ENCODE peak calls at places on chromosome 5, in seven cellular contexts. One of them, this sample, is unnamed.

GRCh38 chr5:81052325-81052724 is 92.2 kb downstream of the RASGRF2 start:
- DNase-seq in astrocyte: no peak
- DNase-seq in mammary epithelial cell: no peak
- DNase-seq in PC-3: no peak
- DNase-seq in PC-9: no peak
- DNase-seq in GM23248: no peak
- DNase-seq in fibroblast of lung: no peak
- DNase-seq in this sample: no peak

GRCh38 chr5:108315829-108316228 is 66.1 kb downstream of the FBXL17 start:
- DNase-seq in PC-9: no peak
- DNase-seq in astrocyte: peak
- DNase-seq in fibroblast of lung: no peak
- DNase-seq in PC-3: peak
- DNase-seq in GM23248: peak
- DNase-seq in mammary epithelial cell: peak
- DNase-seq in this sample: no peak

GRCh38 chr5:14451866-14452265 is 129.7 kb upstream of the OTULINL start:
- DNase-seq in PC-3: no peak
- DNase-seq in mammary epithelial cell: no peak
- DNase-seq in astrocyte: no peak
- DNase-seq in GM23248: peak
- DNase-seq in PC-9: no peak
- DNase-seq in fibroblast of lung: no peak
- DNase-seq in this sample: no peak

GRCh38 chr5:122287101-122287500 is 24.9 kb upstream of the SNCAIP start:
- DNase-seq in mammary epithelial cell: no peak
- DNase-seq in PC-9: no peak
- DNase-seq in GM23248: no peak
- DNase-seq in astrocyte: peak
- DNase-seq in PC-3: no peak
- DNase-seq in fibroblast of lung: no peak
- DNase-seq in this sample: no peak

GRCh38 chr5:116329503-116329902 is 244.7 kb downstream of the COMMD10 start:
- DNase-seq in GM23248: no peak
- DNase-seq in fibroblast of lung: no peak
- DNase-seq in mammary epithelial cell: no peak
- DNase-seq in PC-3: no peak
- DNase-seq in PC-9: no peak
- DNase-seq in astrocyte: no peak
- DNase-seq in this sample: no peak

GRCh38 chr5:2227433-2227832 is 344.7 kb upstream of the IRX4 start:
- DNase-seq in astrocyte: no peak
- DNase-seq in GM23248: no peak
- DNase-seq in PC-3: no peak
- DNase-seq in fibroblast of lung: no peak
- DNase-seq in PC-9: no peak
- DNase-seq in mammary epithelial cell: no peak
- DNase-seq in this sample: no peak

GRCh38 chr5:89595065-89595464 is 712.1 kb upstream of the MEF2C start:
- DNase-seq in fibroblast of lung: no peak
- DNase-seq in PC-9: no peak
- DNase-seq in PC-3: no peak
- DNase-seq in GM23248: peak
- DNase-seq in astrocyte: peak
- DNase-seq in mammary epithelial cell: no peak
- DNase-seq in this sample: no peak

GRCh38 chr5:126846344-126846743 is 69.4 kb downstream of the LMNB1 start:
- DNase-seq in PC-3: no peak
- DNase-seq in mammary epithelial cell: no peak
- DNase-seq in GM23248: peak
- DNase-seq in astrocyte: no peak
- DNase-seq in PC-9: no peak
- DNase-seq in fibroblast of lung: peak
- DNase-seq in this sample: no peak

GRCh38 chr5:138953370-138954256 is 78.5 kb upstream of the LRRTM2 start:
- DNase-seq in GM23248: peak
- DNase-seq in fibroblast of lung: peak
- DNase-seq in PC-3: no peak
- DNase-seq in PC-9: no peak
- DNase-seq in mammary epithelial cell: no peak
- DNase-seq in astrocyte: peak
- DNase-seq in this sample: peak

GRCh38 chr5:108623826-108624225 is 123.9 kb upstream of the FER start:
- DNase-seq in fibroblast of lung: no peak
- DNase-seq in mammary epithelial cell: no peak
- DNase-seq in PC-3: no peak
- DNase-seq in GM23248: no peak
- DNase-seq in PC-9: no peak
- DNase-seq in astrocyte: no peak
- DNase-seq in this sample: no peak

GRCh38 chr5:150184990-150185952 is 4.6 kb upstream of the SLC6A7 start:
- DNase-seq in PC-3: no peak
- DNase-seq in astrocyte: no peak
- DNase-seq in PC-9: no peak
- DNase-seq in fibroblast of lung: no peak
- DNase-seq in mammary epithelial cell: no peak
- DNase-seq in GM23248: no peak
- DNase-seq in this sample: peak

DNA sequence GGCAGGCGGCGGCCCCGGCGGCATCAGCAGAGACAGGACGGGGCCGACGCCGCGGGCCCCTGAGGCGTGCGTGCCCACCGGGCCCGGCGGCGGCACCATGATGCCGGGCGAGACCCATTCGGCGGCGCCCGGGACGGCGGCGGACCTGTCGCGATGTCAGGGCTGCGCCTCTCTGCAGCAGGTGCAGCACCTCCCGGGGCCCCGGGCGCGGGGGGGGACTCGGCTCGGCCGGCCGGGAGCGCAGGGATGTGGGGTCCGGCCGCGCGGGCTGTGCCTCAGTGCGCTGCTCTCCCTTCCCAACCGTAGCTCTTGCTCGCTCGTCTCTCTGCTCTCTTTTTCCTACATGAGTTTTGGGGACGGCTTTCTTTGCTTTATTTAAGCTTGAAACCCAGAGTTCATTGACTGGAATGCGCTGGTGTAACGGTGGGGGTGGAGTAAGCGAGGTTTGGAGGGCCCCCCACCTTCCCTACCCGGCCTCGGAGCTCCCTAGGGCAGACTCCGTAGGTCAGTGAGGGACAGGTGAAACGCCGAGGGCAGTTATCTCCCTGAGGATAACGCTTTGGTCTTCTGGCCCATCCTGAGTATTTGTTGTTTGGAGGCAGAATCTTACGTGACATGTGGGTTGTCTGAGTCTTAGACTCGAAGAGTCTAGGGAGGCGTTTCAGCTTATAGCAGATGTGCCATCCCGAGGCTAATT is 490 bp downstream of the ICE1 start:
- DNase-seq in mammary epithelial cell: peak
- DNase-seq in PC-3: no peak
- DNase-seq in GM23248: peak
- DNase-seq in PC-9: no peak
- DNase-seq in fibroblast of lung: no peak
- DNase-seq in astrocyte: no peak
- DNase-seq in this sample: peak
- H3K27ac ChIP-seq in mammary epithelial cell: peak
- H3K27ac ChIP-seq in PC-3: peak
- H3K27ac ChIP-seq in GM23248: peak
- H3K27ac ChIP-seq in PC-9: peak
- H3K27ac ChIP-seq in fibroblast of lung: peak
- H3K27ac ChIP-seq in astrocyte: peak
- H3K27ac ChIP-seq in this sample: peak

GRCh38 chr5:148834689-148835088 is 8.3 kb downstream of the ADRB2 start:
- DNase-seq in astrocyte: no peak
- DNase-seq in mammary epithelial cell: no peak
- DNase-seq in GM23248: no peak
- DNase-seq in PC-9: no peak
- DNase-seq in PC-3: no peak
- DNase-seq in fibroblast of lung: no peak
- DNase-seq in this sample: no peak

GRCh38 chr5:148838357-148838756 is 11.9 kb downstream of the ADRB2 start:
- DNase-seq in astrocyte: no peak
- DNase-seq in PC-9: no peak
- DNase-seq in PC-3: no peak
- DNase-seq in fibroblast of lung: no peak
- DNase-seq in GM23248: no peak
- DNase-seq in mammary epithelial cell: no peak
- DNase-seq in this sample: no peak

GRCh38 chr5:148836272-148837250 is 10.2 kb downstream of the ADRB2 start:
- DNase-seq in mammary epithelial cell: no peak
- DNase-seq in PC-3: peak
- DNase-seq in fibroblast of lung: no peak
- DNase-seq in GM23248: no peak
- DNase-seq in astrocyte: no peak
- DNase-seq in PC-9: no peak
- DNase-seq in this sample: no peak

GRCh38 chr5:148839960-148840359 is 13.5 kb downstream of the ADRB2 start:
- DNase-seq in astrocyte: no peak
- DNase-seq in PC-3: no peak
- DNase-seq in fibroblast of lung: no peak
- DNase-seq in PC-9: no peak
- DNase-seq in mammary epithelial cell: no peak
- DNase-seq in GM23248: no peak
- DNase-seq in this sample: no peak

DNA sequence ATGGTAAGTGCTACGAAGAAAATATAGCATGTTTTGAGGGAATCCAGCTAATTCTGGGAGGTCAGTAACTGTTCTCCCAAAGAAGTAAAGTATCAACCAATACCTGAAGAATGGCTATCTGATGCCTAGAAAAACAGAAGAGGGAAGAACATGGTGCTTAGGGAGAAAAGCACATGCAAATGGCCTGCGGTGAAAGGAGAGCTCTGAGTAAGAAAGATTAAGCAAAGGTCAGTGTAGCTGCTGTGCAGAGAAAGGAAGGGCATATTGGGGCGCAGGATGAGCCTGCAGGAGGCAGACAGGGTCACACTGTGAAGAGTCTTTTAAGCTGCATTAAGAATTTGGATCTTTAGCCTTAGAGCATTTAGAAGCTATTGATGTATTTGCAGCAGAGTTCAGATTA is 11.0 kb downstream of the ADRB2 start:
- DNase-seq in PC-9: no peak
- DNase-seq in fibroblast of lung: no peak
- DNase-seq in astrocyte: no peak
- DNase-seq in PC-3: no peak
- DNase-seq in GM23248: no peak
- DNase-seq in mammary epithelial cell: no peak
- DNase-seq in this sample: no peak
- TF ChIP-seq EZH2 in PC-9: no peak
- TF ChIP-seq EZH2 in fibroblast of lung: no peak
- TF ChIP-seq EZH2 in astrocyte: no peak
- TF ChIP-seq EZH2 in PC-3: no peak
- TF ChIP-seq EZH2 in GM23248: no peak
- TF ChIP-seq EZH2 in mammary epithelial cell: no peak
- TF ChIP-seq EZH2 in this sample: no peak

DNA sequence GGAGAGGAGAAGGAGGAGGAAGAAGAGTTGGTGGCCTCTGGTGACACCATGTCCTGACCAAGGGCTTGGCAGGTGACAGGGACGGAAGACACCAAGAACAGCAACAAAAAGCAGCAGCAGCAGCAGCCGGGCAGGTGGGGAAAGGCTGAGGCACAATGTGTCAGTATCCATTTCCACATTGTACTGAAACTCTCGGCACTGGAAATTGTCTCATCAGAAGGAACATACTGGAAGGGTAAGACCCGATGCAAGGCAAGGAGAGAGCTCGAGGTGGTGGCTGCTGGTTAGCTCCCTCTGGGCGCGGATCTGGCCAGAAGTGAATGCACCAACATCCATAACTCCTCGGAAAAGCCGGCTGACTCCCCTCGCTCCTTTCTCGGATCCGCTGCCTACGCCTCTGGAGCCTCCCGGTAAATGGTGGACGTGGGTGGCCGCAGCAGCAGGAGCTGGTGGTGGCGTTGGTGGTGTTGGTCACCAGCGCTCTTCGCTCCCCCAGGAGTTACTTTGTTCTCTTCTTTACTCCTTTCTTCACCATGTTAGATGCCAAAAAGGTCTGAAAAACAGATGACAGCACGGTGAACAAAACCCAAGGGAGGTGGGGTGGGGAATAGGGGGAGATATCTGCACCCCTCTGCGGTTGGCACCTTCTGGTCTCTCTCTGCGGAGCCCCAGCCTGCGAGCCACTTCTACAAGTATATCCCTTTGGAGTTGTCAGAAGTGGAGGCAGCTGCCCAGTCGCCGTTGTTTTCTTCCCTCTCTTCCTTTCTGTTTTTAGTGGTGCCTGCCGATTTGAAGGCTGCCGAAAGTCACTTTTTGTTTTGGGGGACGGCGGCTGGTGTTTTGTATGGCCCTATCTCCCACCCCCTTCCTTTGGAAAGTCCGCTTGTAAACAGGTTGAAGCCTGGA is 463 bp downstream of the FGF10 start:
- DNase-seq in astrocyte: no peak
- DNase-seq in PC-9: no peak
- DNase-seq in fibroblast of lung: peak
- DNase-seq in PC-3: no peak
- DNase-seq in GM23248: peak
- DNase-seq in mammary epithelial cell: no peak
- DNase-seq in this sample: peak
- H2AFZ ChIP-seq in astrocyte: peak
- H2AFZ ChIP-seq in PC-9: peak
- H2AFZ ChIP-seq in fibroblast of lung: peak
- H2AFZ ChIP-seq in PC-3: no peak
- H2AFZ ChIP-seq in GM23248: peak
- H2AFZ ChIP-seq in mammary epithelial cell: no peak
- H2AFZ ChIP-seq in this sample: peak

DNA sequence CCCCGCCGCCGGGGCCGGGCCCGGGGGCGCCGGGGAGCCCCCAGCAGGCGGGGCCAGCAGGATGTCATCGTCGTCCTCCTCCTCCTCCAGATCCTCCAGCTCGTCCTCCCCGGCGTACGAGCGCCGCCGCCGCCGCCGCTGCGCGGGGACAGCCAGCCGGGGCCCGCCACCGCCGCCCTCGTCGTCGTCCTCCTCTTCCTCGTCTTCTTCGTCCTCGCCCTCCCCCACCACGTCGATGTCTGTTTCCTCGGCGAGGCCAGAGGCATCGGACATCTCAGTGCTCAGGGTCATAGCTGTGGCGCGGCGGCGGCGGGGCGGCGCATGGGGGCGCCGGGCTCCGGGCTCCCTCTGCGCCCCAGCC is 525 bp downstream of the FOXD1 start:
- DNase-seq in GM23248: no peak
- DNase-seq in mammary epithelial cell: peak
- DNase-seq in PC-3: no peak
- DNase-seq in astrocyte: no peak
- DNase-seq in PC-9: no peak
- DNase-seq in fibroblast of lung: no peak
- DNase-seq in this sample: no peak
- H3K27ac ChIP-seq in GM23248: peak
- H3K27ac ChIP-seq in mammary epithelial cell: no peak
- H3K27ac ChIP-seq in PC-3: no peak
- H3K27ac ChIP-seq in astrocyte: peak
- H3K27ac ChIP-seq in PC-9: no peak
- H3K27ac ChIP-seq in fibroblast of lung: peak
- H3K27ac ChIP-seq in this sample: no peak

DNA sequence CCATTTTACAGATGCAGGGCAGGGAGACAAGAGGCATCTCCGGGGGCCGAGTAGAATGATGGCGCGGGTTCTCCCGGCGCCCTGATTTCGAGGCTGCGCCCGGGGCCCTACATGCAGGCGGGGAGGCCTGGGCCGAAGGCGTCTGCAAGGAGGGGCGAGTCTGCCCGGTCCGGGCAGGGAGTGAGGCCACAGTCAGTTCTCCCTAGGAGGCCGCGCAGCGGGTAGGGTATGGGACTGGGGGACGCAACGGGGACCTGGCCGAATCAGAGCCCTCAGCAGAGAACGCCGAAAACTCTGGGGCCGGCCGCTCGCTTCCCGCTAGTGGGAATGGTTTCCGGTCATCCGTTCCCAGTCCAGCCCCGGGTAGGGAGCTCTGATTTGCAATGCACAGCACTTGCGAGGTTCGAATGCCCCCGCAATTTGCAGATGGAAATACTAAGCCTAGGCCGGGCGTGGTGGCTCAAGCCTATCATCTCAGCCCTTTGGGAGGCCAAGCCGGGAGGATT is 6.4 kb downstream of the TLX3 start:
- DNase-seq in PC-3: no peak
- DNase-seq in astrocyte: no peak
- DNase-seq in mammary epithelial cell: no peak
- DNase-seq in GM23248: no peak
- DNase-seq in fibroblast of lung: peak
- DNase-seq in PC-9: no peak
- DNase-seq in this sample: no peak
- TF ChIP-seq EZH2 in PC-3: no peak
- TF ChIP-seq EZH2 in astrocyte: peak
- TF ChIP-seq EZH2 in mammary epithelial cell: peak
- TF ChIP-seq EZH2 in GM23248: peak
- TF ChIP-seq EZH2 in fibroblast of lung: no peak
- TF ChIP-seq EZH2 in PC-9: no peak
- TF ChIP-seq EZH2 in this sample: peak

This sample was measured in hepatocyte.